ENCODE peak calls at places on chromosomes 16 and 17, in nine cellular contexts. J is AG08395; X is NCI-H345; T is activated CD4-positive, CD25-positive, alpha-beta regulatory T cell; G is ELR; U is substantia nigra; Z is naive thymus-derived CD8-positive, alpha-beta T cell; V is HuH-7; L is NCI-H1092. S is an unnamed sample.

GRCh38 chr16:89739383-89739782 is 18.0 kb downstream of the ZNF276 start:
- DNase-seq in X (no peak), J (no peak), G (no peak), T (no peak), Z (no peak), U (no peak), V (no peak), L (no peak), S (no peak)

GRCh38 chr16:68090526-68090925 is 5.4 kb downstream of the NFATC3 start:
- DNase-seq in T (no peak), G (no peak), V (no peak), U (no peak), L (no peak), J (no peak), X (no peak), Z (no peak), S (no peak)

GRCh38 chr16:87966685-87967185 is 15.5 kb downstream of the BANP start:
- DNase-seq in X (no peak), Z (no peak), J (peak), T (no peak), L (no peak), G (no peak), V (no peak), U (no peak), S (no peak)

GRCh38 chr16:874366-875181 is 74.0 kb upstream of the GNG13 start:
- DNase-seq in L (no peak), Z (no peak), T (no peak), U (no peak), X (no peak), G (no peak), J (no peak), V (no peak), S (no peak)

GRCh38 chr17:40097931-40098845 is 2.2 kb downstream of the NR1D1 start:
- DNase-seq in J (peak), V (peak), L (no peak), U (no peak), T (no peak), G (peak), X (no peak), Z (no peak), S (no peak)

GRCh38 chr17:14157822-14158221 is 78.8 kb downstream of the CDRT15 start:
- DNase-seq in V (no peak), J (no peak), G (peak), Z (no peak), T (no peak), U (no peak), L (no peak), X (no peak), S (no peak)

GRCh38 chr17:41784207-41784744 is 2.2 kb downstream of the JUP start:
- DNase-seq in X (no peak), T (no peak), V (no peak), L (no peak), Z (no peak), G (peak), U (no peak), J (no peak), S (no peak)

GRCh38 chr16:58652741-58653140 is 23.1 kb upstream of the CNOT1 start:
- DNase-seq in X (no peak), J (peak), T (no peak), L (no peak), V (no peak), Z (no peak), U (no peak), G (peak), S (no peak)

GRCh38 chr17:39175695-39176093 is 9.7 kb upstream of the ARL5C start:
- DNase-seq in J (no peak), T (no peak), X (no peak), V (no peak), G (peak), Z (no peak), L (no peak), U (no peak), S (no peak)

GRCh38 chr16:65075877-65076276 is 46.0 kb downstream of the CDH11 start:
- DNase-seq in X (peak), Z (no peak), U (no peak), T (no peak), L (no peak), V (no peak), J (no peak), G (no peak), S (peak)

GRCh38 chr16:10992112-10992511 is 47.7 kb downstream of the CLEC16A start:
- DNase-seq in J (peak), X (no peak), V (no peak), T (no peak), G (peak), Z (no peak), U (no peak), L (no peak), S (no peak)

GRCh38 chr16:1262210-1262845 is 6.5 kb downstream of the TPSD1 start:
- DNase-seq in X (no peak), L (no peak), J (no peak), V (no peak), Z (no peak), G (no peak), U (no peak), T (no peak), S (no peak)

GRCh38 chr16:89120921-89121351 is 27.3 kb downstream of the ACSF3 start:
- DNase-seq in U (no peak), J (no peak), T (no peak), V (no peak), Z (no peak), L (no peak), G (no peak), X (no peak), S (no peak)

GRCh38 chr17:4648741-4649140 is 7.3 kb upstream of the ALOX15 start:
- DNase-seq in T (no peak), L (peak), V (peak), Z (no peak), X (peak), J (no peak), G (no peak), U (no peak), S (peak)

GRCh38 chr16:88856122-88856827 is 472 bp downstream of the GALNS start:
- DNase-seq in U (peak), L (no peak), J (no peak), T (no peak), X (no peak), Z (peak), G (peak), V (no peak), S (no peak)

GRCh38 chr16:89478576-89479221 is 11.7 kb downstream of the ANKRD11 start:
- DNase-seq in X (no peak), J (peak), L (no peak), T (no peak), V (no peak), Z (no peak), G (peak), U (no peak), S (no peak)

GRCh38 chr16:85974428-85975375 is 75.7 kb downstream of the IRF8 start:
- DNase-seq in Z (no peak), U (no peak), V (peak), L (no peak), T (no peak), G (no peak), X (no peak), J (no peak), S (no peak)

GRCh38 chr16:61128545-61129323 is 907.5 kb downstream of the CDH8 start:
- DNase-seq in U (no peak), X (no peak), V (no peak), L (no peak), T (no peak), G (no peak), Z (no peak), J (no peak), S (no peak)

GRCh38 chr17:79711715-79712305 is 18.9 kb upstream of the ENPP7 start:
- DNase-seq in L (no peak), X (no peak), G (no peak), V (no peak), J (no peak), T (no peak), U (no peak), Z (no peak), S (no peak)

GRCh38 chr17:20059728-20060188 is 50.6 kb downstream of the SPECC1 start:
- DNase-seq in T (no peak), L (no peak), Z (no peak), V (no peak), G (peak), X (peak), J (no peak), U (no peak), S (peak)

GRCh38 chr17:35243459-35244204 is 760 bp downstream of the SLFN5 start:
- DNase-seq in X (no peak), T (no peak), J (peak), V (no peak), U (no peak), Z (peak), G (peak), L (no peak), S (peak)

GRCh38 chr17:8986295-8986694 is 20.8 kb upstream of the PIK3R5 start:
- DNase-seq in Z (no peak), G (no peak), T (no peak), J (no peak), U (no peak), L (no peak), V (no peak), X (no peak), S (no peak)

GRCh38 chr17:6908807-6909206 is 77.3 kb upstream of the TEKT1 start:
- DNase-seq in V (no peak), U (no peak), T (no peak), J (no peak), X (no peak), Z (no peak), G (no peak), L (no peak), S (no peak)

GRCh38 chr17:63491976-63492575 is 15.2 kb downstream of the ACE start:
- DNase-seq in V (no peak), X (no peak), G (no peak), T (no peak), Z (no peak), J (no peak), L (no peak), U (no peak), S (no peak)

GRCh38 chr16:17470871-17471744 is at the start of gene XYLT1:
- DNase-seq in J (peak), L (peak), X (peak), U (no peak), V (no peak), Z (peak), T (no peak), G (peak), S (no peak)

GRCh38 chr17:61480414-61480807 is 28.2 kb downstream of the TBX4 start:
- DNase-seq in U (no peak), J (no peak), Z (no peak), V (no peak), G (no peak), L (no peak), T (no peak), X (no peak), S (no peak)

GRCh38 chr17:7004398-7005253 is 7.8 kb upstream of the RNASEK start:
- DNase-seq in T (no peak), L (peak), U (no peak), V (peak), X (peak), J (peak), Z (peak), G (peak), S (peak)

GRCh38 chr17:14298221-14298994 is 2.5 kb upstream of the HS3ST3B1 start:
- DNase-seq in J (no peak), T (no peak), X (no peak), V (no peak), G (no peak), L (no peak), Z (no peak), U (no peak), S (no peak)

GRCh38 chr17:77741109-77741508 is 217.4 kb upstream of the TNRC6C start:
- DNase-seq in Z (peak), G (peak), L (no peak), X (no peak), T (no peak), J (no peak), U (no peak), V (no peak), S (no peak)

GRCh38 chr16:49467540-49468372 is 94.2 kb downstream of the C16orf78 start:
- DNase-seq in X (no peak), U (no peak), V (no peak), G (no peak), Z (no peak), J (no peak), L (no peak), T (no peak), S (no peak)